ENCODE peak calls at places on chromosomes 6 and 20, in eight cellular contexts. Z is fibroblast of lung, B is AG09319, S is osteocyte, W is tibial artery, J is upper lobe of right lung, L is nephron progenitor cell, K is breast epithelium. M is an unnamed sample.

GRCh38 chr20:53934421-53935352 is 135.7 kb downstream of the BCAS1 start:
- DNase-seq in Z (peak), B (peak), S (no peak), W (peak), J (no peak), L (no peak), K (no peak), M (no peak)

GRCh38 chr20:16639027-16639941 is 66.0 kb upstream of the KIF16B start:
- DNase-seq in Z (no peak), B (no peak), S (no peak), W (no peak), J (no peak), L (no peak), K (no peak), M (no peak)

GRCh38 chr6:37860226-37860839 is 40.8 kb downstream of the ZFAND3 start:
- DNase-seq in Z (peak), B (no peak), S (no peak), W (peak), J (no peak), L (peak), K (no peak), M (peak)

GRCh38 chr6:22334778-22335177 is 37.9 kb upstream of the PRL start:
- DNase-seq in Z (no peak), B (no peak), S (no peak), W (no peak), J (no peak), L (no peak), K (no peak), M (no peak)

GRCh38 chr6:31829633-31830492 is 2.3 kb downstream of the HSPA1B start:
- DNase-seq in Z (peak), B (no peak), S (no peak), W (no peak), J (no peak), L (no peak), K (no peak), M (peak)

GRCh38 chr6:110878751-110879539 is 4.4 kb downstream of the AMD1 start:
- DNase-seq in Z (peak), B (no peak), S (no peak), W (no peak), J (no peak), L (peak), K (no peak), M (peak)

GRCh38 chr6:111957623-111958315 is 84.5 kb upstream of the FYN start:
- DNase-seq in Z (no peak), B (no peak), S (no peak), W (no peak), J (no peak), L (peak), K (no peak), M (no peak)

GRCh38 chr6:71375676-71376075 is 87.1 kb downstream of the OGFRL1 start:
- DNase-seq in Z (no peak), B (no peak), S (no peak), W (no peak), J (no peak), L (no peak), K (no peak), M (no peak)

GRCh38 chr6:117615981-117616961 is 14.0 kb upstream of the GOPC start:
- DNase-seq in Z (no peak), B (no peak), S (no peak), W (no peak), J (no peak), L (no peak), K (no peak), M (no peak)

GRCh38 chr6:106629859-106630163 is 433 bp downstream of the QRSL1 start:
- DNase-seq in Z (peak), B (no peak), S (no peak), W (no peak), J (no peak), L (no peak), K (no peak), M (no peak)

GRCh38 chr20:44302026-44302669 is 8.9 kb downstream of the FITM2 start:
- DNase-seq in Z (no peak), B (no peak), S (no peak), W (no peak), J (peak), L (no peak), K (no peak), M (no peak)

GRCh38 chr6:22401206-22401605 is 104.4 kb upstream of the PRL start:
- DNase-seq in Z (no peak), B (no peak), S (no peak), W (no peak), J (no peak), L (no peak), K (no peak), M (no peak)

GRCh38 chr6:13681305-13682061 is 30.2 kb downstream of the RANBP9 start:
- DNase-seq in Z (no peak), B (no peak), S (no peak), W (no peak), J (no peak), L (no peak), K (no peak), M (no peak)

GRCh38 chr6:75437451-75438185 is 56.0 kb downstream of the FILIP1 start:
- DNase-seq in Z (peak), B (no peak), S (no peak), W (peak), J (no peak), L (no peak), K (no peak), M (peak)

GRCh38 chr6:43990275-43990626 is 137.0 kb downstream of the MRPL14 start:
- DNase-seq in Z (peak), B (no peak), S (no peak), W (no peak), J (no peak), L (no peak), K (no peak), M (no peak)

GRCh38 chr6:139134817-139135577 is at the start of gene HECA:
- DNase-seq in Z (peak), B (peak), S (peak), W (peak), J (peak), L (peak), K (peak), M (peak)

GRCh38 chr6:89781070-89782034 is 38.2 kb downstream of the MDN1 start:
- DNase-seq in Z (no peak), B (no peak), S (no peak), W (no peak), J (no peak), L (no peak), K (no peak), M (no peak)

GRCh38 chr6:1442929-1443328 is 53.6 kb downstream of the FOXF2 start:
- DNase-seq in Z (no peak), B (no peak), S (no peak), W (no peak), J (peak), L (no peak), K (no peak), M (no peak)

GRCh38 chr6:13538084-13538483 is 36.3 kb upstream of the SIRT5 start:
- DNase-seq in Z (peak), B (peak), S (no peak), W (no peak), J (no peak), L (no peak), K (no peak), M (peak)

GRCh38 chr6:47603227-47603626 is 95.2 kb upstream of the ADGRF4 start:
- DNase-seq in Z (no peak), B (no peak), S (no peak), W (no peak), J (no peak), L (no peak), K (no peak), M (no peak)

GRCh38 chr20:43137160-43137559 is 52.5 kb downstream of the PTPRT start:
- DNase-seq in Z (no peak), B (no peak), S (no peak), W (no peak), J (no peak), L (no peak), K (no peak), M (no peak)

GRCh38 chr6:112600168-112600567 is 253.0 kb downstream of the RFPL4B start:
- DNase-seq in Z (no peak), B (no peak), S (no peak), W (no peak), J (no peak), L (no peak), K (no peak), M (no peak)

GRCh38 chr20:41047279-41047974 is 18.8 kb downstream of the TOP1 start:
- DNase-seq in Z (no peak), B (no peak), S (no peak), W (no peak), J (no peak), L (no peak), K (no peak), M (peak)

GRCh38 chr20:57008217-57008616 is 258.2 kb downstream of the BMP7 start:
- DNase-seq in Z (no peak), B (no peak), S (no peak), W (no peak), J (no peak), L (no peak), K (no peak), M (no peak)

GRCh38 chr6:108194503-108194902 is 28.7 kb downstream of the NR2E1 start:
- DNase-seq in Z (no peak), B (no peak), S (peak), W (no peak), J (no peak), L (no peak), K (no peak), M (no peak)

GRCh38 chr20:22524393-22525015 is 59.9 kb downstream of the FOXA2 start:
- DNase-seq in Z (no peak), B (no peak), S (peak), W (no peak), J (no peak), L (no peak), K (no peak), M (no peak)

GRCh38 chr20:1810926-1811620 is 84.1 kb upstream of the SIRPA start:
- DNase-seq in Z (peak), B (no peak), S (peak), W (peak), J (no peak), L (no peak), K (no peak), M (no peak)

GRCh38 chr6:14567031-14567430 is 449.5 kb downstream of the CD83 start:
- DNase-seq in Z (no peak), B (no peak), S (no peak), W (no peak), J (no peak), L (no peak), K (no peak), M (no peak)

GRCh38 chr6:90068264-90068663 is 174.0 kb downstream of the GJA10 start:
- DNase-seq in Z (peak), B (no peak), S (no peak), W (no peak), J (no peak), L (no peak), K (no peak), M (peak)

GRCh38 chr20:32387262-32387661 is 29.1 kb downstream of the ASXL1 start:
- DNase-seq in Z (no peak), B (no peak), S (no peak), W (no peak), J (no peak), L (no peak), K (no peak), M (no peak)

GRCh38 chr6:131980791-131981623 is 29.8 kb upstream of the CCN2 start:
- DNase-seq in Z (peak), B (no peak), S (no peak), W (no peak), J (no peak), L (no peak), K (no peak), M (peak)

GRCh38 chr6:36977470-36977941 is 8.5 kb downstream of the MTCH1 start:
- DNase-seq in Z (no peak), B (no peak), S (no peak), W (no peak), J (peak), L (peak), K (no peak), M (no peak)

GRCh38 chr20:7355056-7355455 is 585.2 kb downstream of the HAO1 start:
- DNase-seq in Z (no peak), B (no peak), S (no peak), W (no peak), J (no peak), L (no peak), K (no peak), M (no peak)

GRCh38 chr20:18633411-18633810 is 45.6 kb downstream of the DTD1 start:
- DNase-seq in Z (no peak), B (no peak), S (no peak), W (no peak), J (no peak), L (no peak), K (no peak), M (no peak)

DNA sequence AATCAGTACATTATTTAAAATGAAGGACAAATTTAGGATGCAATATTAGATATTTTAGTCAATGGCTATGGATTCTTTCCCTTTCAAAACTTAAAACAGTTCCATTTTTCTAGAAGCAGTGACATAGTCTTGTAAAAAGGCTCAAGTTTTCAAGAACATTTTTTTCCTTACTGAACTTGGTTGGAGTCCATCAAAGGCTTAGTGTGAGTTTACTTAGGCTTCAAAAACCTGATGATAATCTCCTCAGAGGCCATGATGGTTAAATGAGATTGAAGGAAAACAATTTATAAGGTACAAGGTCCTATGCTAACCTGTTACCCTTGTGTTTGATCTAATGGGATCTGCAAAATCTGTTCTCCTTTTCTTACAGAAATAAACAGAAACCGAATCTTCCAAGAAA is 531.8 kb downstream of the UTRN start:
- DNase-seq in Z (no peak), B (no peak), S (no peak), W (no peak), J (no peak), L (no peak), K (no peak), M (no peak)
- TF ChIP-seq CTCF in Z (no peak), B (no peak), S (no peak), W (no peak), J (no peak), L (no peak), K (no peak), M (no peak)

DNA sequence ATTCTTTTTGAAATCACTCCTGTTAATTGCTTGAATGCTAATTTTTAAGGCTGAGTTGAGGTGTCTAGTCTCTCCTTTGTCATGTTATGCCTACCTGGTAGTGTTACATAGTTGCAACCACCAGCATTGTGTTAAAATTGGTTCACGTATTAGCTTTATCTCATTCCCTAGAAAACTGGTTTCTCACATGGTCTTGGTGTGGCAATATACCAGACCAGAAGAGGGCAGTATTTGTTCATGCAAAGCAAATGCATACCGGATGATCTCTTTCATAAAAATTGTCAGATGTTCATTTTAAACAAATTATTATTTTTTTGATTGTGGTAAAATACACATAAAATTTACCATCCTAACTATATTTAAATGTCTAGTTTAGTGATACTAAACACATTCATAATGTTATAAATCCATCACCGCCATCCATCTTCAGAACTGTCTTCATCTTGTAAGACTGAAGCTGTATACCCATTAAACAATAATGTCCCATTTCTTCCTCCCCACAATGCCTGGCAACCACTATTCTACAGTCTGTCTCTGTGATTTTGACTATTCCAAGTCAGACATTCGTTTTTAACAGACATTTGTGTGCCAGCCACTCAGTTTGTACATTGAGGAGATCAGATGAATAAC is 92.8 kb downstream of the ATRN start:
- DNase-seq in Z (peak), B (peak), S (no peak), W (no peak), J (no peak), L (peak), K (no peak), M (peak)
- TF ChIP-seq CTCF in Z (peak), B (peak), S (peak), W (peak), J (peak), L (peak), K (peak), M (peak)

GRCh38 chr6:101397199-101397598 is 3.7 kb downstream of the GRIK2 start:
- DNase-seq in Z (peak), B (no peak), S (no peak), W (no peak), J (no peak), L (no peak), K (no peak), M (peak)

GRCh38 chr6:101396552-101397173 is 3.2 kb downstream of the GRIK2 start:
- DNase-seq in Z (peak), B (peak), S (no peak), W (no peak), J (no peak), L (peak), K (no peak), M (peak)

GRCh38 chr6:101392561-101393230 is 812 bp upstream of the GRIK2 start:
- DNase-seq in Z (no peak), B (no peak), S (no peak), W (no peak), J (no peak), L (peak), K (no peak), M (no peak)

GRCh38 chr6:101393291-101394251 is at the start of gene GRIK2:
- DNase-seq in Z (no peak), B (no peak), S (peak), W (no peak), J (peak), L (peak), K (no peak), M (peak)

DNA sequence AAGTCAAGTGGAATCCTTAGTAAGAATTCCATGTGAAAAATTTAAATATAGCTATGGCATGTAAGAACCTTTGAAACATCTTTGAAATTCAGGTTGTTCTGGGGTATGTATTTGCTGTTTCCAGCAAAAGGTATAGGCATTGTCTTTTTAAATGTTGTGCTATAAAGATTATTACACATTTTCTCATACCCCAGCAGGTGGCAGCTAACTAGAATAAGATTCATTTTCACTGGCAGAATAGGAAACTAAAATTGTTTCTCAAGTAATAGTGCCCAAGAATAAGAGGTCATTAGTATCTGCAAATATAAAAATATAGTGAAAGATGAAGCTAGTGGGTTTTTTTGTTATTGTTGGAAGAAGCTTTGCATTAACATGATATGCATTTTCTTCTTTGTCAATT is 1.8 kb downstream of the GRIK2 start:
- DNase-seq in Z (no peak), B (no peak), S (no peak), W (no peak), J (no peak), L (no peak), K (no peak), M (peak)
- TF ChIP-seq CTCF in Z (no peak), B (no peak), S (peak), W (no peak), J (no peak), L (no peak), K (no peak), M (peak)

DNA sequence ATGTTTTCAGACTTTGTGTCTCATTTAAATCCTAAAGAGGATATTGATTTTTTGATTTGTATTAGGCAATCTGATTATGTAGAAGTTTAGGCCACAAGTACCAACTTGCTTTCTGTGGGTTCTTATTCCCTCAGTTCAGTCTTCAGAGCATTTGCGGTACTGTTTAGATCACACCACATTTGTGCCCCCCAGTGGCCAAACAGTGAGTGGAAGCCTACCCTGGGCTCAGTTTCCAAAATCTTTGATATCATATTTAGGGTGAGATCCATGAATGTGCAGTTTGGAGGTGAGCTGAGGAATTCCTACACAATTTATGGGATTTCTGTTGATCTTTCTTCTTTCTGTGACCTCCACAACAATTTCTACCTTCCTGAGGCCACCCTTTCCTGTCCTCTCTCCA is 92.3 kb upstream of the FUT9 start:
- DNase-seq in Z (no peak), B (no peak), S (no peak), W (no peak), J (no peak), L (peak), K (no peak), M (peak)
- TF ChIP-seq CTCF in Z (no peak), B (no peak), S (peak), W (no peak), J (peak), L (peak), K (no peak), M (peak)

DNA sequence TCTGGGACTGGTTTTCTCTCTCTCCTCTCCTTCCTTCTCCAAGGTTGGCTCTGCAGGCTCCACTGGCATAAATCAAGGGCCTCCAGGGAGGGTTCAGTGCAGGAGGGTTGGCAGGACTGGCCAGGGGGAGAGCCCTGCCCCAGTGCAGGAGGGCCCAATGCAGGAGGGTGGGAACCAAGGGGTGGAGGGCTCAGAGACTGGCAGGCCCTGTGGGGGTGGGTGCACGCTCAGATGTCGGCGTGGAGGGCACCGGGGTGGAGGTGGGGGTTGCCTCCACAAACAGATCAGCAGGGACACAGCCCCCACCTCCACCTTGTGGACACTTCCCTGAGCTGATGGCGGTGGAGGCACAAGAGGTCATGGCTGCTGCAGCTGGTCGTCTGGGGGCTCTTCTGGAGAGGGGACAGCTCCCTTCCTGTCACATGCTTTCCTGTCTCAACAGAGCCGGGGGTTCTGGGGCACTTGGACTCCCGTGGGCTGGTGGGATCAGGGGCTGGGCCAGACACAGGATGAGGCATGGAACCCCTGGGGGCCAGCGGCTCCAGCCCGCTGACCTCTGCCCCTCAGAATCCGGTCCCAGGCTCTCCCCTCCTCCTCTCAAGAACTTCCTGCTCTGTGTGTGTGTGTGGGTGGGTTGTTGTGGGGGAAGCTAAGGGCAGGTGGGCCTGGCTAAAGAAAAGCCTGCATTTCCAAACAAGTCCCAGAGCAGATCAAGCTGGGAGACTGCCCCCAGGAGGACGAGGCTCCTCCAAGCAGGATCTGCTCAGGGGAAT is 2.7 kb upstream of the ABHD16B start:
- DNase-seq in Z (peak), B (no peak), S (no peak), W (no peak), J (no peak), L (peak), K (no peak), M (no peak)
- TF ChIP-seq CTCF in Z (peak), B (peak), S (peak), W (no peak), J (peak), L (no peak), K (no peak), M (no peak)

GRCh38 chr6:24064106-24064505 is 61.9 kb upstream of the NRSN1 start:
- DNase-seq in Z (no peak), B (no peak), S (no peak), W (no peak), J (no peak), L (peak), K (no peak), M (peak)
- TF ChIP-seq CTCF in Z (no peak), B (peak), S (peak), W (no peak), J (peak), L (peak), K (peak), M (peak)

GRCh38 chr6:81937296-81937937 is 184.9 kb upstream of the TENT5A start:
- DNase-seq in Z (peak), B (no peak), S (no peak), W (no peak), J (no peak), L (no peak), K (no peak), M (no peak)
- TF ChIP-seq CTCF in Z (no peak), B (no peak), S (no peak), W (no peak), J (no peak), L (no peak), K (no peak), M (no peak)

GRCh38 chr6:3868544-3868943 is 19.4 kb downstream of the FAM50B start:
- DNase-seq in Z (peak), B (no peak), S (peak), W (no peak), J (no peak), L (no peak), K (no peak), M (no peak)
- TF ChIP-seq CTCF in Z (no peak), B (peak), S (peak), W (no peak), J (no peak), L (no peak), K (no peak), M (no peak)

M was measured in MCF 10A.